ENCODE peak calls at places on chromosomes 7 and 10, in six cellular contexts. One of them, this sample, is unnamed.

GRCh38 chr10:124010563-124011131 is 82.8 kb downstream of the CHST15 start:
- DNase-seq in tibial nerve: no peak
- DNase-seq in A549: no peak
- DNase-seq in GM12865: no peak
- DNase-seq in IMR-90: no peak
- DNase-seq in stomach: no peak
- DNase-seq in this sample: no peak

GRCh38 chr7:45563401-45563800 is 10.8 kb upstream of the ADCY1 start:
- DNase-seq in tibial nerve: no peak
- DNase-seq in A549: no peak
- DNase-seq in GM12865: no peak
- DNase-seq in IMR-90: no peak
- DNase-seq in stomach: no peak
- DNase-seq in this sample: no peak

GRCh38 chr7:132145466-132145865 is 430.8 kb downstream of the PLXNA4 start:
- DNase-seq in tibial nerve: peak
- DNase-seq in A549: peak
- DNase-seq in GM12865: no peak
- DNase-seq in IMR-90: peak
- DNase-seq in stomach: no peak
- DNase-seq in this sample: no peak

GRCh38 chr10:99888623-99889022 is 106.2 kb downstream of the ABCC2 start:
- DNase-seq in tibial nerve: no peak
- DNase-seq in A549: no peak
- DNase-seq in GM12865: no peak
- DNase-seq in IMR-90: peak
- DNase-seq in stomach: no peak
- DNase-seq in this sample: no peak

GRCh38 chr10:70835895-70836294 is 20.1 kb downstream of the SGPL1 start:
- DNase-seq in tibial nerve: no peak
- DNase-seq in A549: no peak
- DNase-seq in GM12865: no peak
- DNase-seq in IMR-90: peak
- DNase-seq in stomach: no peak
- DNase-seq in this sample: no peak

GRCh38 chr10:99996934-99997648 is 12.7 kb downstream of the DNMBP start:
- DNase-seq in tibial nerve: no peak
- DNase-seq in A549: no peak
- DNase-seq in GM12865: no peak
- DNase-seq in IMR-90: peak
- DNase-seq in stomach: no peak
- DNase-seq in this sample: no peak

GRCh38 chr10:102344067-102344466 is 51.4 kb upstream of the NFKB2 start:
- DNase-seq in tibial nerve: no peak
- DNase-seq in A549: no peak
- DNase-seq in GM12865: no peak
- DNase-seq in IMR-90: peak
- DNase-seq in stomach: no peak
- DNase-seq in this sample: no peak

GRCh38 chr10:127145173-127145572 is 51.2 kb downstream of the INSYN2A start:
- DNase-seq in tibial nerve: no peak
- DNase-seq in A549: peak
- DNase-seq in GM12865: no peak
- DNase-seq in IMR-90: peak
- DNase-seq in stomach: no peak
- DNase-seq in this sample: no peak

GRCh38 chr7:70951271-70951962 is 180.5 kb upstream of the GALNT17 start:
- DNase-seq in tibial nerve: no peak
- DNase-seq in A549: no peak
- DNase-seq in GM12865: no peak
- DNase-seq in IMR-90: no peak
- DNase-seq in stomach: no peak
- DNase-seq in this sample: no peak

GRCh38 chr7:25849361-25850184 is 302.4 kb upstream of the NFE2L3 start:
- DNase-seq in tibial nerve: peak
- DNase-seq in A549: peak
- DNase-seq in GM12865: no peak
- DNase-seq in IMR-90: peak
- DNase-seq in stomach: no peak
- DNase-seq in this sample: no peak

GRCh38 chr7:130614449-130614848 is 54.1 kb downstream of the COPG2 start:
- DNase-seq in tibial nerve: no peak
- DNase-seq in A549: no peak
- DNase-seq in GM12865: no peak
- DNase-seq in IMR-90: no peak
- DNase-seq in stomach: no peak
- DNase-seq in this sample: no peak

GRCh38 chr7:128424936-128425335 is 15.2 kb upstream of the IMPDH1 start:
- DNase-seq in tibial nerve: no peak
- DNase-seq in A549: no peak
- DNase-seq in GM12865: no peak
- DNase-seq in IMR-90: no peak
- DNase-seq in stomach: no peak
- DNase-seq in this sample: no peak

GRCh38 chr10:60175418-60175817 is 214.3 kb downstream of the ANK3 start:
- DNase-seq in tibial nerve: no peak
- DNase-seq in A549: peak
- DNase-seq in GM12865: no peak
- DNase-seq in IMR-90: peak
- DNase-seq in stomach: no peak
- DNase-seq in this sample: no peak

GRCh38 chr7:79091661-79092060 is 361.8 kb downstream of the MAGI2 start:
- DNase-seq in tibial nerve: no peak
- DNase-seq in A549: no peak
- DNase-seq in GM12865: no peak
- DNase-seq in IMR-90: peak
- DNase-seq in stomach: no peak
- DNase-seq in this sample: no peak

GRCh38 chr10:100658269-100658668 is 87.1 kb upstream of the PAX2 start:
- DNase-seq in tibial nerve: no peak
- DNase-seq in A549: no peak
- DNase-seq in GM12865: no peak
- DNase-seq in IMR-90: no peak
- DNase-seq in stomach: no peak
- DNase-seq in this sample: no peak

GRCh38 chr7:123864438-123864837 is 19.5 kb downstream of the HYAL4 start:
- DNase-seq in tibial nerve: no peak
- DNase-seq in A549: no peak
- DNase-seq in GM12865: no peak
- DNase-seq in IMR-90: no peak
- DNase-seq in stomach: no peak
- DNase-seq in this sample: no peak

GRCh38 chr7:157267516-157267915 is 69.3 kb upstream of the DNAJB6 start:
- DNase-seq in tibial nerve: no peak
- DNase-seq in A549: no peak
- DNase-seq in GM12865: no peak
- DNase-seq in IMR-90: no peak
- DNase-seq in stomach: no peak
- DNase-seq in this sample: no peak

GRCh38 chr7:30467275-30467674 is 11.3 kb downstream of the NOD1 start:
- DNase-seq in tibial nerve: no peak
- DNase-seq in A549: no peak
- DNase-seq in GM12865: no peak
- DNase-seq in IMR-90: no peak
- DNase-seq in stomach: no peak
- DNase-seq in this sample: no peak

GRCh38 chr10:99916776-99917175 is 93.0 kb downstream of the DNMBP start:
- DNase-seq in tibial nerve: no peak
- DNase-seq in A549: no peak
- DNase-seq in GM12865: no peak
- DNase-seq in IMR-90: no peak
- DNase-seq in stomach: no peak
- DNase-seq in this sample: no peak

GRCh38 chr7:127726481-127726880 is 74.5 kb downstream of the SND1 start:
- DNase-seq in tibial nerve: no peak
- DNase-seq in A549: no peak
- DNase-seq in GM12865: no peak
- DNase-seq in IMR-90: no peak
- DNase-seq in stomach: no peak
- DNase-seq in this sample: no peak

GRCh38 chr7:84950836-84951235 is 236.0 kb downstream of the SEMA3D start:
- DNase-seq in tibial nerve: no peak
- DNase-seq in A549: peak
- DNase-seq in GM12865: no peak
- DNase-seq in IMR-90: peak
- DNase-seq in stomach: no peak
- DNase-seq in this sample: no peak

GRCh38 chr10:35910234-35910633 is 268.1 kb upstream of the FZD8 start:
- DNase-seq in tibial nerve: no peak
- DNase-seq in A549: peak
- DNase-seq in GM12865: no peak
- DNase-seq in IMR-90: peak
- DNase-seq in stomach: no peak
- DNase-seq in this sample: no peak

GRCh38 chr7:155984028-155984607 is 171.9 kb upstream of the SHH start:
- DNase-seq in tibial nerve: no peak
- DNase-seq in A549: no peak
- DNase-seq in GM12865: no peak
- DNase-seq in IMR-90: no peak
- DNase-seq in stomach: peak
- DNase-seq in this sample: no peak

GRCh38 chr10:124842721-124843120 is 41.1 kb downstream of the ABRAXAS2 start:
- DNase-seq in tibial nerve: no peak
- DNase-seq in A549: no peak
- DNase-seq in GM12865: no peak
- DNase-seq in IMR-90: peak
- DNase-seq in stomach: no peak
- DNase-seq in this sample: no peak

GRCh38 chr10:80583681-80584080 is 46.0 kb downstream of the SH2D4B start:
- DNase-seq in tibial nerve: no peak
- DNase-seq in A549: no peak
- DNase-seq in GM12865: no peak
- DNase-seq in IMR-90: no peak
- DNase-seq in stomach: no peak
- DNase-seq in this sample: no peak

GRCh38 chr7:50146692-50147091 is 53.6 kb upstream of the ZPBP start:
- DNase-seq in tibial nerve: no peak
- DNase-seq in A549: no peak
- DNase-seq in GM12865: peak
- DNase-seq in IMR-90: no peak
- DNase-seq in stomach: no peak
- DNase-seq in this sample: no peak

GRCh38 chr7:130273081-130273699 is 6.5 kb downstream of the CPA2 start:
- DNase-seq in tibial nerve: no peak
- DNase-seq in A549: no peak
- DNase-seq in GM12865: no peak
- DNase-seq in IMR-90: peak
- DNase-seq in stomach: no peak
- DNase-seq in this sample: no peak

GRCh38 chr7:20331231-20331880 is 656 bp downstream of the ITGB8 start:
- DNase-seq in tibial nerve: peak
- DNase-seq in A549: peak
- DNase-seq in GM12865: peak
- DNase-seq in IMR-90: peak
- DNase-seq in stomach: peak
- DNase-seq in this sample: no peak

GRCh38 chr7:44447874-44448425 is 42.5 kb downstream of the NUDCD3 start:
- DNase-seq in tibial nerve: no peak
- DNase-seq in A549: no peak
- DNase-seq in GM12865: no peak
- DNase-seq in IMR-90: no peak
- DNase-seq in stomach: no peak
- DNase-seq in this sample: no peak
- H3K4me3 ChIP-seq in tibial nerve: no peak
- H3K4me3 ChIP-seq in A549: no peak
- H3K4me3 ChIP-seq in GM12865: no peak
- H3K4me3 ChIP-seq in IMR-90: no peak
- H3K4me3 ChIP-seq in stomach: no peak
- H3K4me3 ChIP-seq in this sample: no peak

DNA sequence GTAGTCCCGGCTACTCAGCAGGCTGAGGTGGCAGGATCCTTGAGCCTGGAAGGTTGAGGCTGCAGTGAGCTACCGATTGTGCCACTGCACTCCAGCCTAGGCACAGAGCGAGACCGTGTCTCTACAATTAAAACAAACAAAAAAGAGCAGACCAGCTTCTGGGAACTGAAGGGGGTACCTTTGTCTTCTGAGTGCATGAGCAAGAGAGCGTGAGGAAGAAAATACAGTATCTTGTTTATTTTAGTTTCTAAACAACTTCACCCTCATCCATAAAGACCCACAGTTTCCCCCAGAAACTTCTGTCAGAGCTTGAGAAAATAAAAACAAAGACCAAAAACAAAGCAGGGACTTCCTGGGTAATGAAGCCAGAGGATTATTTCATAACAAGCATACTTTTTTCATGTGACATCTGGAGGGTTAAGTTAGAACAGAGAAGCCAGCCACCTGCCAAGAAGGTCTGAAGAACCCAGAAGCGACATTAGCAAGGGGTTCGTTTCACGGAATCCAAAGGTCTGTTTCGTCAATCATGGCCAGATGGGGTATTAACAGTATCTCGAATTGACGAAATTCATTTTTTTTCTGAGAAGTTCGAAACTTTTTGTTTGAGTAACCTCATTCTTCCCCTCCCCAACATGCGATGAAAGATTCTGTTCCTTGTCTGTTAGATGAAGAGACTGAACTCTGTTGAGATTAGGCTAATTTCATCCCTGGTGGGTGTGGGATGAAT is 10.2 kb upstream of the IL2RA start:
- DNase-seq in tibial nerve: no peak
- DNase-seq in A549: no peak
- DNase-seq in GM12865: peak
- DNase-seq in IMR-90: no peak
- DNase-seq in stomach: no peak
- DNase-seq in this sample: no peak
- H3K4me3 ChIP-seq in tibial nerve: no peak
- H3K4me3 ChIP-seq in A549: no peak
- H3K4me3 ChIP-seq in GM12865: peak
- H3K4me3 ChIP-seq in IMR-90: no peak
- H3K4me3 ChIP-seq in stomach: no peak
- H3K4me3 ChIP-seq in this sample: no peak

GRCh38 chr10:42753126-42753506 is 29.5 kb upstream of the BMS1 start:
- DNase-seq in tibial nerve: peak
- DNase-seq in A549: peak
- DNase-seq in GM12865: peak
- DNase-seq in IMR-90: peak
- DNase-seq in stomach: peak
- DNase-seq in this sample: peak
- H3K4me3 ChIP-seq in tibial nerve: peak
- H3K4me3 ChIP-seq in A549: peak
- H3K4me3 ChIP-seq in GM12865: no peak
- H3K4me3 ChIP-seq in IMR-90: peak
- H3K4me3 ChIP-seq in stomach: peak
- H3K4me3 ChIP-seq in this sample: peak

GRCh38 chr7:90792301-90792700 is 196.2 kb downstream of the CDK14 start:
- DNase-seq in tibial nerve: no peak
- DNase-seq in A549: no peak
- DNase-seq in GM12865: no peak
- DNase-seq in IMR-90: no peak
- DNase-seq in stomach: no peak
- DNase-seq in this sample: no peak

GRCh38 chr7:90791596-90791995 is 195.5 kb downstream of the CDK14 start:
- DNase-seq in tibial nerve: no peak
- DNase-seq in A549: no peak
- DNase-seq in GM12865: no peak
- DNase-seq in IMR-90: no peak
- DNase-seq in stomach: no peak
- DNase-seq in this sample: no peak

GRCh38 chr7:90788057-90788456 is 191.9 kb downstream of the CDK14 start:
- DNase-seq in tibial nerve: no peak
- DNase-seq in A549: no peak
- DNase-seq in GM12865: no peak
- DNase-seq in IMR-90: peak
- DNase-seq in stomach: no peak
- DNase-seq in this sample: no peak
- H3K4me3 ChIP-seq in tibial nerve: no peak
- H3K4me3 ChIP-seq in A549: no peak
- H3K4me3 ChIP-seq in GM12865: no peak
- H3K4me3 ChIP-seq in IMR-90: no peak
- H3K4me3 ChIP-seq in stomach: no peak
- H3K4me3 ChIP-seq in this sample: no peak

This sample was measured in effector memory CD4-positive, alpha-beta T cell.